ENCODE peak calls at places on chromosomes 2 and 18, in four cellular contexts. E, S, V and A are unnamed samples.

GRCh38 chr2:119550346-119550745 is 6.1 kb downstream of the CFAP221 start:
- DNase-seq in E (no peak), S (no peak), V (no peak), A (no peak)

GRCh38 chr2:231046908-231047269 is 9.6 kb downstream of the C2orf72 start:
- DNase-seq in E (no peak), S (no peak), V (no peak), A (no peak)

GRCh38 chr2:74908763-74909444 is 49.5 kb upstream of the POLE4 start:
- DNase-seq in E (no peak), S (no peak), V (no peak), A (no peak)

GRCh38 chr2:45691152-45691551 is 39.7 kb downstream of the PRKCE start:
- DNase-seq in E (no peak), S (no peak), V (no peak), A (no peak)

GRCh38 chr2:26588576-26588975 is 52.6 kb downstream of the CIB4 start:
- DNase-seq in E (no peak), S (no peak), V (no peak), A (peak)

GRCh38 chr2:101435011-101435862 is 39.7 kb downstream of the RFX8 start:
- DNase-seq in E (no peak), S (peak), V (peak), A (no peak)

GRCh38 chr2:22991844-22992243 is 393.1 kb upstream of the KLHL29 start:
- DNase-seq in E (no peak), S (no peak), V (no peak), A (no peak)

GRCh38 chr2:203730076-203730729 is 23.8 kb downstream of the CD28 start:
- DNase-seq in E (no peak), S (no peak), V (no peak), A (no peak)

GRCh38 chr18:58578835-58579560 is 49.9 kb downstream of the ALPK2 start:
- DNase-seq in E (no peak), S (peak), V (no peak), A (no peak)

GRCh38 chr18:58829263-58829662 is 35.4 kb upstream of the ZNF532 start:
- DNase-seq in E (no peak), S (no peak), V (no peak), A (no peak)

GRCh38 chr2:188695953-188696352 is 278.2 kb upstream of the COL3A1 start:
- DNase-seq in E (no peak), S (peak), V (no peak), A (no peak)

GRCh38 chr18:27860701-27861107 is 316.2 kb downstream of the CDH2 start:
- DNase-seq in E (no peak), S (peak), V (no peak), A (no peak)

GRCh38 chr2:118310016-118310877 is 222.0 kb downstream of the INSIG2 start:
- DNase-seq in E (peak), S (peak), V (peak), A (peak)

GRCh38 chr2:196453613-196454047 is 185.9 kb upstream of the CCDC150 start:
- DNase-seq in E (peak), S (peak), V (no peak), A (no peak)

GRCh38 chr2:147792966-147793617 is 51.7 kb upstream of the ACVR2A start:
- DNase-seq in E (no peak), S (peak), V (no peak), A (no peak)

GRCh38 chr18:79423211-79424007 is 27.7 kb downstream of the NFATC1 start:
- DNase-seq in E (no peak), S (no peak), V (peak), A (no peak)

GRCh38 chr2:188607501-188607900 is 315.8 kb downstream of the GULP1 start:
- DNase-seq in E (no peak), S (no peak), V (no peak), A (no peak)

GRCh38 chr2:225233234-225233633 is 166.3 kb upstream of the NYAP2 start:
- DNase-seq in E (no peak), S (peak), V (no peak), A (no peak)